ENCODE peak calls at places on chromosomes 11 and 22, in four cellular contexts. One of them, this sample, is unnamed.
A peak's percentile ranks its signal among the peaks of the same experiment; 100 is the strongest.

GRCh38 chr11:44788536-44789227 is 61.9 kb downstream of the TSPAN18 start:
- DNase-seq in osteocyte: no peak
- DNase-seq in sigmoid colon: no peak
- DNase-seq in right lobe of liver: no peak
- DNase-seq in this sample: no peak

GRCh38 chr11:15059132-15059531 is 14.3 kb upstream of the CALCB start:
- DNase-seq in osteocyte: no peak
- DNase-seq in sigmoid colon: no peak
- DNase-seq in right lobe of liver: no peak
- DNase-seq in this sample: no peak

GRCh38 chr11:130426223-130427048 is 2.0 kb downstream of the ADAMTS8 start:
- DNase-seq in osteocyte: no peak
- DNase-seq in sigmoid colon: peak; percentile 81
- DNase-seq in right lobe of liver: peak; percentile 65
- DNase-seq in this sample: no peak

GRCh38 chr22:17095538-17095937 is 10.7 kb downstream of the IL17RA start:
- DNase-seq in osteocyte: no peak
- DNase-seq in sigmoid colon: peak; percentile 21
- DNase-seq in right lobe of liver: no peak
- DNase-seq in this sample: no peak

GRCh38 chr22:38218661-38219331 is 17.0 kb downstream of the MAFF start:
- DNase-seq in osteocyte: peak; percentile 92
- DNase-seq in sigmoid colon: peak; percentile 93
- DNase-seq in right lobe of liver: peak; percentile 65
- DNase-seq in this sample: no peak

GRCh38 chr11:87726511-87726910 is 448.7 kb downstream of the RAB38 start:
- DNase-seq in osteocyte: no peak
- DNase-seq in sigmoid colon: no peak
- DNase-seq in right lobe of liver: no peak
- DNase-seq in this sample: no peak

GRCh38 chr11:76574406-76574805 is 96.1 kb downstream of the LRRC32 start:
- DNase-seq in osteocyte: no peak
- DNase-seq in sigmoid colon: no peak
- DNase-seq in right lobe of liver: no peak
- DNase-seq in this sample: no peak

GRCh38 chr11:106121570-106122320 is 44.3 kb downstream of the AASDHPPT start:
- DNase-seq in osteocyte: no peak
- DNase-seq in sigmoid colon: no peak
- DNase-seq in right lobe of liver: no peak
- DNase-seq in this sample: no peak

GRCh38 chr22:46646531-46647211 is 26.5 kb downstream of the GRAMD4 start:
- DNase-seq in osteocyte: no peak
- DNase-seq in sigmoid colon: no peak
- DNase-seq in right lobe of liver: no peak
- DNase-seq in this sample: no peak

GRCh38 chr22:46240073-46240472 is 10.0 kb downstream of the CDPF1 start:
- DNase-seq in osteocyte: no peak
- DNase-seq in sigmoid colon: no peak
- DNase-seq in right lobe of liver: no peak
- DNase-seq in this sample: no peak

DNA sequence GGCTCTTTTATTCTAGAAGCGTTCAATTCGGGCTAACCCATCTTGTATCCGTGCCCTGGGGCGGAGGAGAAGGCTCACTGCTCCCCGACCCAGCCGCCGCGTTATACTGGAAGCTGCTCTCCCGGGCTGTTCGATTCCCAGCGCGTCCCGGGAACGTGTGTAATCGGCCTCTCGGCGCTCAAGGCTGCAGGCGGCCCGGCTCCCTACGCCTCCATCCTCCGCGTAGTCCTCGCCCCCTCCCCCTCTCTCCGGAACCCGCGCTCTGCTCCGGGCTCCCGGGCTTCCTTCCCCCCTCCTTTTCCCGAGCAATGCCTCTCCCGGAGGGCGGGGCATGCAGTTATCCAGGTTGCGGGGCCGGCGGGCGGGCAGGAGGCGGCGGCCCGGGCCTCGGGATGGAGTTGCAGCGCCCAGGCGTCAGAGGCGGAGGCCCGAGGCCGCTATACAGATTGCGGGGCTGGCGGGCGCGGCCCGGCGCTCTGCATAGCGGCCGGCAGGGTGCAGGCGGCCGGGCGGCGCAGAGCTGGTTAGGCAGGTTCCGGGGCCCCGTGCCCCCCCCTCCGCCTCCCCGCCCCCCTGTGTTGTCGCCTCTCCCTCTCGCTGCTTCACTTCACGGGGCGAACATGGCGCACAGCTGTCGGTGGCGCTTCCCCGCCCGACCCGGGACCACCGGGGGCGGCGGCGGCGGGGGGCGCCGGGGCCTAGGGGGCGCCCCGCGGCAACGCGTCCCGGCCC is at the start of gene KMT2A:
- DNase-seq in osteocyte: peak; percentile 99
- DNase-seq in sigmoid colon: peak; percentile 99
- DNase-seq in right lobe of liver: peak; percentile 99
- DNase-seq in this sample: peak; percentile 90
- TF ChIP-seq CTCF in osteocyte: no peak
- TF ChIP-seq CTCF in sigmoid colon: no peak
- TF ChIP-seq CTCF in right lobe of liver: no peak
- TF ChIP-seq CTCF in this sample: no peak

DNA sequence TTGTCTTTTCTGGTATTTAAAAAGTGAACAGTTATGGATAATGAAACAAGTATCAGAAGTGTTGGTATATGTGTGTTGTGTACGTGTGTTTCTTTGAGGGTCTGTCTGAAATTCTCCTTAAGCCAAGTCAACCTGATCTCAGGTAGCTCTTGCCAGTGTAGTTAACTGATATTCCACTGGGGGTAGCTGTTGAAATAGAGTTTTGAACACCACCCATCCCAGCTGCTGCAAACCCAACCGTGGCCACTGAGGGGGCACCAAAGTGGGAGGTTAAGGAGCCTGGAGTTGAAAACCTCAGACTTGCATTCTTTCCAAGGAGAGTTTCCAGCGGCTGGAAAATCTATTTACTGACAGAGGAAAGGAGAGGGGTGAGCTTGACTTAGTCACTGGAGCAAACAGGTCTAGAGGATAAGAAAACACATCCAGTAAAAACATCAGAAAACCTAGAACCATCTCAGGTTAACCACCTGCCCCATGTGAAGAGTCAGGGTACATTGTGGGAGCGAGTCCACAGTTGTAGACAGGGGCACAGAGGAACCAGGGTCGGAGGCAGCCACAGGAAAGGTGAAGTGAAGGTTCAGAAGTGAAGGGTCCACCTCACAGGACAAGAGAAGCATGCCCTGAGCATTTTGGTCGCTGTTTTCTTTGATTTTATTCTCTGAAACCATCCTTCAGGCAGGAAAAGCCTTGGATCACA is 8.8 kb upstream of the CUL5 start:
- DNase-seq in osteocyte: no peak
- DNase-seq in sigmoid colon: no peak
- DNase-seq in right lobe of liver: no peak
- DNase-seq in this sample: no peak
- TF ChIP-seq CTCF in osteocyte: peak; percentile 42
- TF ChIP-seq CTCF in sigmoid colon: peak; percentile 30
- TF ChIP-seq CTCF in right lobe of liver: peak; percentile 41
- TF ChIP-seq CTCF in this sample: peak; percentile 44

GRCh38 chr22:19723990-19724827 is 870 bp downstream of the GP1BB start:
- DNase-seq in osteocyte: no peak
- DNase-seq in sigmoid colon: no peak
- DNase-seq in right lobe of liver: no peak
- DNase-seq in this sample: no peak
- TF ChIP-seq CTCF in osteocyte: no peak
- TF ChIP-seq CTCF in sigmoid colon: no peak
- TF ChIP-seq CTCF in right lobe of liver: no peak
- TF ChIP-seq CTCF in this sample: peak; percentile 17

DNA sequence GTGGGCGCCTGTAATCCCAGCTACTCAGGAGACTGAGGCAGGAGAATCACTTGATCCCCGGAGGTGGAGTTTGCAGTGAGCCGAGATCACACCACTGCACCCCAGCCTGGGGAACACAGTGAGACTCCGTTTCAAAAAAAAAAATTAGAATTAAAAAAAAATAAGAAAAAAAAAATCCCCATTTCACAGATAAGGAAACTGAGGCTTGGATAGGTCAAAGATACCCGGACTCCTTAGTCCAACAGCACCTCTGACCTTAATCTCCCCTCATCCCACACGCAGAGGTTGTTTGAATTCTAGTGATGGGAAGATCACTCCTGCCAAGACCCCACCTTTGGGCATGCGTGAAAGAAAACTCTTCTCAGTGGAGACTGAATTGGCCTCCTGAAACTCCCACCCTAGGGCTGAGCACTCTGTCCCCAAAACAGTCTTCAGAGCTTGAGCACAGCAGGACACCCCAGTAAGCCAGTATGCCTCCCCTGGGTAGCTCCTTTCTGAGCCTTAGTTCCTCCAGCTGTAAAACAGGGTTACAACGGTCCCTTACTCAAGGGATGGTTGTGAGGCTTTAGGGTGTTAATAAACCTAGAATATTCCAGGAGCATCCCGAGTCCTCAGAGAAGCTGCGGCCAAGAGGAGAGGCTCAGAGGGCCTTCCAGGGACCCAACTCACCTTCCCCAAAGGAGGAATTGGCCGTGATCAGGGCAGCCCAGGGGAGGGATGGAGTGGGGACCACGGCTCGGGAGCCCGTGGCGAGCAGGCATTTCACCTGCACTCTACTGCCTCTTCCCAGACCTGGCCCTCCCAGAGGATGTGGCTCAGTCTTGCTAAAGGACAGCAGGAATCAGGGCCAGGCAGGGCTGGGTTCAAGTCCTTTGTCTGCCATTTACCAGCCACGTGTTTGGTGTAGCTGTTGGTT is 73.3 kb downstream of the NFAM1 start:
- DNase-seq in osteocyte: no peak
- DNase-seq in sigmoid colon: no peak
- DNase-seq in right lobe of liver: no peak
- DNase-seq in this sample: no peak
- TF ChIP-seq CTCF in osteocyte: no peak
- TF ChIP-seq CTCF in sigmoid colon: no peak
- TF ChIP-seq CTCF in right lobe of liver: no peak
- TF ChIP-seq CTCF in this sample: no peak

GRCh38 chr11:73931039-73931645 is 19.7 kb upstream of the DNAJB13 start:
- DNase-seq in osteocyte: no peak
- DNase-seq in sigmoid colon: no peak
- DNase-seq in right lobe of liver: no peak
- DNase-seq in this sample: no peak
- TF ChIP-seq CTCF in osteocyte: peak; percentile 53
- TF ChIP-seq CTCF in sigmoid colon: peak; percentile 10
- TF ChIP-seq CTCF in right lobe of liver: peak; percentile 26
- TF ChIP-seq CTCF in this sample: no peak

GRCh38 chr11:67694875-67695555 is 20.6 kb upstream of the ALDH3B2 start:
- DNase-seq in osteocyte: no peak
- DNase-seq in sigmoid colon: no peak
- DNase-seq in right lobe of liver: no peak
- DNase-seq in this sample: no peak
- TF ChIP-seq CTCF in osteocyte: no peak
- TF ChIP-seq CTCF in sigmoid colon: no peak
- TF ChIP-seq CTCF in right lobe of liver: no peak
- TF ChIP-seq CTCF in this sample: no peak

GRCh38 chr22:30047364-30047738 is 32.9 kb upstream of the HORMAD2 start:
- DNase-seq in osteocyte: no peak
- DNase-seq in sigmoid colon: peak; percentile 13
- DNase-seq in right lobe of liver: no peak
- DNase-seq in this sample: no peak
- TF ChIP-seq CTCF in osteocyte: no peak
- TF ChIP-seq CTCF in sigmoid colon: no peak
- TF ChIP-seq CTCF in right lobe of liver: no peak
- TF ChIP-seq CTCF in this sample: peak; percentile 16

GRCh38 chr11:2980168-2980840 is 11.8 kb downstream of the NAP1L4 start:
- DNase-seq in osteocyte: no peak
- DNase-seq in sigmoid colon: no peak
- DNase-seq in right lobe of liver: no peak
- DNase-seq in this sample: no peak

GRCh38 chr11:2974272-2974671 is 17.9 kb downstream of the NAP1L4 start:
- DNase-seq in osteocyte: no peak
- DNase-seq in sigmoid colon: no peak
- DNase-seq in right lobe of liver: no peak
- DNase-seq in this sample: no peak

GRCh38 chr11:2976289-2977063 is 15.7 kb downstream of the NAP1L4 start:
- DNase-seq in osteocyte: no peak
- DNase-seq in sigmoid colon: no peak
- DNase-seq in right lobe of liver: no peak
- DNase-seq in this sample: no peak

GRCh38 chr11:2977113-2977512 is 15.0 kb downstream of the NAP1L4 start:
- DNase-seq in osteocyte: no peak
- DNase-seq in sigmoid colon: no peak
- DNase-seq in right lobe of liver: no peak
- DNase-seq in this sample: no peak

DNA sequence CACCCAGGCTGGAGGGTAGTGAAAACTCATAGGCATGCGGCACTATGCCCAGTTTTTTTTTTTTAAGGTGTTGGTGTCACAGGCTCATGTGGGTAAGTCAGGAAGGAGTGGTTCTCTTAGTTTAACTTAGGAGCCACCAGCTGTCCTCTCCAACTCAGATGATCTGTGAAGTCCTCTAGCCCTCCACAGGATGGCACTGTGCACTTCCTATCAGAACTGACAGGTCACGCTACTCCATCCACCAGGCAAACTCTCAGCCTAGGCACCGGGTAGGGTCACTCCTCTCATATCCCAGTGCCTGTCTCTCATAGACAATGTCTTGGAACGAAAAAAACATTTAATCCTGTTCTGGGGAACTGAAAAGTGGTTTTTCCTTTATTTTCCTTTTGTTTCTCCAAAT is 16.5 kb downstream of the NAP1L4 start:
- DNase-seq in osteocyte: no peak
- DNase-seq in sigmoid colon: no peak
- DNase-seq in right lobe of liver: no peak
- DNase-seq in this sample: peak; percentile 58
- TF ChIP-seq CTCF in osteocyte: peak; percentile 60
- TF ChIP-seq CTCF in sigmoid colon: no peak
- TF ChIP-seq CTCF in right lobe of liver: peak; percentile 44
- TF ChIP-seq CTCF in this sample: peak; percentile 70

DNA sequence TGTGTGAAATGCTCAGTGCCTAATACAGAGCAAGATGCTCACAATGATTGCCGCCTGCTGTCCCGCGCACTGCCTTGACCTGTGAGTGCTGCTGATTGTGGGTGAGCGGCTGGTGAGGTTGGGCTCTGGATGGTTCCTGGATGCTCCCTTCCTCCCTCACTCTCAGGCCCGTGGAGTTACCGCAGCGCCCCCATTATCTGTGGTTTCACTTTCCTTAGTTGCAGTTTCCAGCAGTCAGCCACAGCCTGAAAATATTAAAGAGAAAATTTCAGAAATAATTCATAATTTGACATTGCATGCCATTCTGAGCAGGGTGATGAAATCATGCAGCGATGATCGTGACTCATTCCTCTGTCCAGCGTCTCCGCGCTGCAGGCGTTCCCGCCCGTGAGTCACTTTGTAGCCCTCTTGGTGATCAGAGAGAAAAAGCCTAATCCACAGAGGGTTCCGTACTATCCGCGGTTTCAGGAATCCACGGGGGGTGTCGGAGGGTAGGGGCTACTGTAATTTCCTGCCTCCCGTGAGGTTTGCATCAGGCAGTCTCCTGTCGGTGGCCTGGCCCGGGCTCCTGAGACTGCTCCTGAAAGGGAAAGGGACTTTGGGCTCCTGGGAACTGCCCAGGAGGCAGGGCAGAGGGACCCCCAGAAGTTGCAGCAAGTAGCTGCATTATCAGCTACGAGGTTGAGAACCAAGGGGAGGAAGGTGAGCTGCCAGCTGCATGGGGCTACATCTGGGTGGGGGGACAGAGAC is 10.6 kb downstream of the RPL3 start:
- DNase-seq in osteocyte: peak; percentile 95
- DNase-seq in sigmoid colon: peak; percentile 89
- DNase-seq in right lobe of liver: no peak
- DNase-seq in this sample: peak; percentile 92
- TF ChIP-seq CTCF in osteocyte: peak; percentile 46
- TF ChIP-seq CTCF in sigmoid colon: no peak
- TF ChIP-seq CTCF in right lobe of liver: no peak
- TF ChIP-seq CTCF in this sample: no peak